ENCODE peak calls at places on chromosomes 3 and 15, in nine cellular contexts. I is stimulated activated CD4-positive, alpha-beta T cell treated with anti-CD3 and anti-CD28 coated beads, Interleukin-2, amount 100 ng/mL, for 48 hours; U is ELR; W is astrocyte of the hippocampus; X is activated CD4-positive, alpha-beta T cell treated with anti-CD3 and anti-CD28 coated beads, Interleukin-2, amount 50 U/mL, for 48 hours; V is activated CD8-positive, alpha-beta memory T cell treated with anti-CD3 and anti-CD28 coated beads, Interleukin-2, amount 50 U/mL, for 4 hours; F is NCI-H1092 treated with DMSO at 0.1 percent for 48 hours; H is adrenal gland; O is foreskin fibroblast. S is an unnamed sample.

GRCh38 chr3:120040813-120041377 is 53.4 kb downstream of the GSK3B start:
- DNase-seq in F (no peak), V (no peak), H (no peak), I (no peak), W (no peak), O (no peak), X (no peak), U (no peak), S (no peak)

GRCh38 chr3:156516284-156516683 is 38.6 kb downstream of the SSR3 start:
- DNase-seq in H (peak), F (no peak), W (no peak), I (no peak), X (no peak), O (no peak), V (no peak), U (no peak), S (no peak)

GRCh38 chr15:73593278-73594074 is 39.7 kb downstream of the NPTN start:
- DNase-seq in V (no peak), U (no peak), H (no peak), X (no peak), I (no peak), F (peak), W (peak), O (no peak), S (peak)

GRCh38 chr3:129021140-129021551 is 20.0 kb downstream of the EFCC1 start:
- DNase-seq in U (peak), X (no peak), W (no peak), H (no peak), O (peak), V (no peak), I (no peak), F (no peak), S (peak)

GRCh38 chr15:26628879-26629529 is 143.9 kb downstream of the GABRB3 start:
- DNase-seq in W (peak), H (peak), X (peak), U (no peak), F (no peak), I (no peak), V (no peak), O (peak), S (no peak)

GRCh38 chr15:47743886-47744285 is 26.6 kb downstream of the SEMA6D start:
- DNase-seq in O (no peak), H (no peak), I (no peak), F (no peak), X (no peak), W (no peak), V (no peak), U (no peak), S (no peak)

GRCh38 chr3:178964551-178964950 is 107.1 kb downstream of the ZMAT3 start:
- DNase-seq in O (no peak), V (no peak), X (no peak), F (no peak), H (no peak), I (no peak), U (no peak), W (no peak), S (no peak)

GRCh38 chr3:140416686-140417085 is 261.2 kb upstream of the TRIM42 start:
- DNase-seq in U (no peak), H (no peak), I (no peak), X (no peak), W (no peak), F (peak), O (no peak), V (no peak), S (no peak)

GRCh38 chr3:159102001-159102400 is 300.1 kb downstream of the MFSD1 start:
- DNase-seq in X (no peak), O (no peak), I (no peak), F (no peak), V (no peak), W (no peak), U (no peak), H (no peak), S (no peak)

GRCh38 chr15:23687143-23687470 is at the start of gene NDN:
- DNase-seq in V (no peak), H (peak), W (peak), I (peak), O (peak), F (no peak), X (no peak), U (no peak), S (peak)